ENCODE peak calls at places on chromosomes 7 and 10, in seven cellular contexts. E, Q, H, K, M, R and W are unnamed samples.

GRCh38 chr10:119412831-119413737 is 129.4 kb downstream of the RGS10 start:
- DNase-seq in E (no peak), Q (peak; percentile 72), H (peak; percentile 71), K (no peak), M (peak; percentile 92), R (peak; percentile 87), W (peak; percentile 70)

GRCh38 chr7:66258409-66258808 is 53.3 kb downstream of the TPST1 start:
- DNase-seq in E (no peak), Q (no peak), H (no peak), K (no peak), M (no peak), R (no peak), W (peak; percentile 20)

GRCh38 chr7:130490888-130491771 is 755 bp upstream of the MEST start:
- DNase-seq in E (peak; percentile 52), Q (peak; percentile 26), H (peak; percentile 68), K (peak; percentile 53), M (peak; percentile 62), R (peak; percentile 87), W (peak; percentile 88)

GRCh38 chr7:22241805-22242390 is 115.1 kb downstream of the RAPGEF5 start:
- DNase-seq in E (no peak), Q (no peak), H (no peak), K (no peak), M (no peak), R (no peak), W (no peak)

GRCh38 chr7:77439572-77439971 is 23.4 kb upstream of the GSAP start:
- DNase-seq in E (peak; percentile 76), Q (no peak), H (peak; percentile 73), K (peak; percentile 70), M (peak; percentile 25), R (peak; percentile 30), W (no peak)

GRCh38 chr10:97217299-97217698 is 31.5 kb upstream of the SLIT1 start:
- DNase-seq in E (no peak), Q (no peak), H (no peak), K (no peak), M (no peak), R (no peak), W (no peak)

GRCh38 chr7:90660819-90661218 is 64.7 kb downstream of the CDK14 start:
- DNase-seq in E (no peak), Q (no peak), H (no peak), K (no peak), M (no peak), R (no peak), W (no peak)

GRCh38 chr7:27611043-27611442 is 51.6 kb downstream of the HIBADH start:
- DNase-seq in E (no peak), Q (peak; percentile 41), H (no peak), K (no peak), M (no peak), R (no peak), W (no peak)

GRCh38 chr7:141754939-141755338 is 9.0 kb upstream of the TAS2R3 start:
- DNase-seq in E (no peak), Q (no peak), H (no peak), K (no peak), M (peak; percentile 9), R (peak; percentile 43), W (peak; percentile 59)

GRCh38 chr10:46223064-46223480 is 63.7 kb upstream of the ANTXRL start:
- DNase-seq in E (no peak), Q (no peak), H (peak; percentile 52), K (no peak), M (no peak), R (no peak), W (no peak)

GRCh38 chr7:19713676-19714075 is 4.8 kb upstream of the POLR1F start:
- DNase-seq in E (no peak), Q (peak; percentile 45), H (no peak), K (no peak), M (peak; percentile 55), R (peak; percentile 15), W (no peak)

GRCh38 chr7:150909192-150909591 is 56.9 kb downstream of the AOC1 start:
- DNase-seq in E (no peak), Q (no peak), H (no peak), K (no peak), M (no peak), R (peak; percentile 21), W (peak; percentile 4)

GRCh38 chr10:22339761-22340361 is 5.4 kb upstream of the SPAG6 start:
- DNase-seq in E (no peak), Q (no peak), H (no peak), K (no peak), M (peak; percentile 90), R (peak; percentile 55), W (no peak)

GRCh38 chr10:30493609-30494530 is 59.9 kb downstream of the MAP3K8 start:
- DNase-seq in E (peak; percentile 80), Q (peak; percentile 66), H (peak; percentile 73), K (peak; percentile 53), M (peak; percentile 23), R (no peak), W (no peak)

GRCh38 chr10:122163182-122164027 is 107.7 kb upstream of the BTBD16 start:
- DNase-seq in E (no peak), Q (peak; percentile 52), H (peak; percentile 64), K (no peak), M (peak; percentile 39), R (peak; percentile 83), W (peak; percentile 96)

GRCh38 chr10:88244781-88245350 is 338.3 kb downstream of the RNLS start:
- DNase-seq in E (no peak), Q (no peak), H (no peak), K (no peak), M (no peak), R (no peak), W (no peak)

GRCh38 chr10:100894033-100894432 is 18.7 kb upstream of the SLF2 start:
- DNase-seq in E (no peak), Q (no peak), H (no peak), K (no peak), M (no peak), R (no peak), W (no peak)

GRCh38 chr7:16200591-16200990 is 220.7 kb downstream of the CRPPA start:
- DNase-seq in E (no peak), Q (no peak), H (no peak), K (no peak), M (no peak), R (no peak), W (no peak)

GRCh38 chr10:71621783-71622526 is 97.6 kb downstream of the C10orf105 start:
- DNase-seq in E (no peak), Q (peak; percentile 36), H (no peak), K (no peak), M (peak; percentile 29), R (no peak), W (peak; percentile 64)

GRCh38 chr7:20352573-20353304 is 22.0 kb downstream of the ITGB8 start:
- DNase-seq in E (no peak), Q (peak; percentile 31), H (no peak), K (no peak), M (peak; percentile 56), R (no peak), W (no peak)

GRCh38 chr10:33325929-33326328 is 8.5 kb downstream of the NRP1 start:
- DNase-seq in E (no peak), Q (no peak), H (no peak), K (no peak), M (peak; percentile 62), R (no peak), W (no peak)

GRCh38 chr10:59018977-59019376 is 157.5 kb upstream of the PHYHIPL start:
- DNase-seq in E (no peak), Q (no peak), H (no peak), K (no peak), M (no peak), R (no peak), W (no peak)

GRCh38 chr10:1411956-1412355 is 325.4 kb downstream of the ADARB2 start:
- DNase-seq in E (no peak), Q (no peak), H (no peak), K (peak; percentile 13), M (no peak), R (no peak), W (peak; percentile 43)

GRCh38 chr7:135769403-135769802 is 20.8 kb upstream of the FAM180A start:
- DNase-seq in E (no peak), Q (no peak), H (no peak), K (no peak), M (no peak), R (no peak), W (no peak)

GRCh38 chr7:29806131-29806792 is at the start of gene WIPF3:
- DNase-seq in E (peak; percentile 48), Q (no peak), H (peak; percentile 68), K (peak; percentile 57), M (no peak), R (peak; percentile 90), W (peak; percentile 91)

GRCh38 chr10:124388823-124389612 is 29.7 kb downstream of the OAT start:
- DNase-seq in E (peak; percentile 93), Q (peak; percentile 71), H (peak; percentile 95), K (peak; percentile 93), M (peak; percentile 82), R (peak; percentile 100), W (peak; percentile 100)

GRCh38 chr10:124389613-124390361 is 28.9 kb downstream of the OAT start:
- DNase-seq in E (no peak), Q (no peak), H (peak; percentile 50), K (peak; percentile 73), M (no peak), R (peak; percentile 32), W (peak; percentile 43)

GRCh38 chr10:124387078-124387874 is 31.4 kb downstream of the OAT start:
- DNase-seq in E (no peak), Q (no peak), H (peak; percentile 53), K (peak; percentile 38), M (no peak), R (peak; percentile 66), W (peak; percentile 81)

GRCh38 chr10:124386186-124387077 is 32.3 kb downstream of the OAT start:
- DNase-seq in E (no peak), Q (no peak), H (peak; percentile 57), K (peak; percentile 29), M (no peak), R (peak; percentile 11), W (peak; percentile 83)

DNA sequence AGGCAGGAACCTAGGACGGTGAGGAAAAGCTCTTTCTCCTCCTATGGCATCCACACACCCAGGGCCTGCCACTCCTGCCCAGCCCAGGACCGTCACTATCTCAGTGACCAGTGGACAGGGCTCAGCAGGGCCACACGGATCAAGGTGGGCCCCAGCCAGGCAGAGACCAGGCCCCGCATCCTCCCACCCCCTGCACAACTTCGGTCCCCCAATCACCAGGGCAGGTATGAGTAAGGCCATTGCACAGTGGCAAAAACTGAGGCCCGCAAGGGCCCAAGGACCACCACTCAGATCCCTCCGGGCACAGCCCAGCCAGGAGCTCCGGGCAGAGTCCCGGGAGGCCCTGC is 30.3 kb downstream of the OAT start:
- DNase-seq in E (no peak), Q (no peak), H (no peak), K (no peak), M (no peak), R (no peak), W (no peak)
- H3K4me3 ChIP-seq in E (peak overlapping the region; percentile 64), Q (no peak overlapping the region), H (peak overlapping the region; percentile 58), K (peak overlapping the region; percentile 46), M (peak overlapping the region; percentile 51), R (peak overlapping the region; percentile 54), W (peak overlapping the region; percentile 40)

GRCh38 chr10:24231200-24231599 is 22.3 kb downstream of the KIAA1217 start:
- DNase-seq in E (no peak), Q (no peak), H (no peak), K (no peak), M (no peak), R (no peak), W (no peak)
- H3K4me3 ChIP-seq in E (no peak overlapping the region), Q (no peak overlapping the region), H (no peak overlapping the region), K (no peak overlapping the region), M (no peak overlapping the region), R (no peak overlapping the region), W (no peak overlapping the region)

GRCh38 chr10:9239298-9239697 is 1184.8 kb downstream of the GATA3 start:
- DNase-seq in E (no peak), Q (no peak), H (no peak), K (no peak), M (no peak), R (peak; percentile 73), W (no peak)
- H3K4me3 ChIP-seq in E (no peak overlapping the region), Q (no peak overlapping the region), H (no peak overlapping the region), K (no peak overlapping the region), M (no peak overlapping the region), R (peak overlapping the region; percentile 17), W (no peak overlapping the region)

GRCh38 chr10:35607475-35608316 is 2.6 kb downstream of the GJD4 start:
- DNase-seq in E (peak; percentile 45), Q (no peak), H (no peak), K (no peak), M (peak; percentile 7), R (peak; percentile 71), W (peak; percentile 41)
- H3K4me3 ChIP-seq in E (peak overlapping the region; percentile 52), Q (peak overlapping the region; percentile 37), H (peak overlapping the region; percentile 53), K (peak overlapping the region; percentile 36), M (peak overlapping the region; percentile 46), R (peak overlapping the region; percentile 46), W (no peak overlapping the region)